ENCODE peak calls at places on chromosomes 4 and X, in five cellular contexts. R is IMR-90, K is mesenchymal stem cell, V is H1, M is neuronal stem cell. N is an unnamed sample.
A peak's percentile ranks its signal among the peaks of the same experiment; 100 is the strongest.

GRCh38 chr4:102535398-102536082 is 34.4 kb downstream of the NFKB1 start:
- DNase-seq in K (peak; percentile 58), R (peak; percentile 75), V (no peak), M (no peak), N (no peak)

GRCh38 chr4:128688846-128689467 is 120.5 kb upstream of the JADE1 start:
- DNase-seq in V (no peak), M (no peak), K (no peak), R (no peak), N (no peak)

GRCh38 chr4:26218677-26219181 is 102.1 kb upstream of the RBPJ start:
- DNase-seq in R (no peak), V (no peak), K (no peak), M (no peak), N (no peak)

GRCh38 chrX:152245231-152245630 is 106.9 kb upstream of the MAGEA10 start:
- DNase-seq in K (no peak), R (no peak), M (no peak), V (no peak), N (no peak)

GRCh38 chr4:162793571-162793970 is 373.1 kb downstream of the NAF1 start:
- DNase-seq in K (no peak), M (no peak), V (no peak), R (no peak), N (no peak)

GRCh38 chr4:147616849-147617172 is 386 bp upstream of the TMEM184C start:
- DNase-seq in K (no peak), R (no peak), M (no peak), V (no peak), N (no peak)

GRCh38 chrX:116204947-116205346 is 34.4 kb downstream of the AGTR2 start:
- DNase-seq in R (no peak), V (no peak), K (peak; percentile 9), M (peak; percentile 5), N (peak; percentile 31)

GRCh38 chrX:119266364-119266995 is 30.4 kb downstream of the PGRMC1 start:
- DNase-seq in V (no peak), M (no peak), K (peak; percentile 10), R (peak; percentile 12), N (peak; percentile 8)

DNA sequence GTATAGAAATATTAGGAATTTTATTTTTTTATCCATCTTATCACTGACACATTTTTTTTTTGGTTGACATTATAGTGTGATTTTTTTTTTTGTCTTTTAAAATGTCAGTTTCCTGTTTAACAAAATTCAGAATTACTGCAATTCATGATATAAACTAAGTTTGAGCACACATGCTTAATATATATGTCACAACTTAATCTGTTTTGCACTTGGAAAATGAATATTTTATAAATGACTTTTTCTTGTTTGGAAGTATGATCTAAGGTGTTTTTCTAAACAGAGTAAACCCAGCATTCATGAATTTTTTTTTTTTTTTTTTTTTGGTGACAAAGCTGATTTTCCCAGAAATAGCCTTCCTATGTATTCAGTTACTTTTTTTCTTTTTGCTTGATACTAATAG is 2.4 kb downstream of the SMARCA5 start:
- DNase-seq in K (no peak), V (no peak), M (no peak), R (no peak), N (no peak)
- H3K4me3 ChIP-seq in K (no peak overlapping the region), V (no peak overlapping the region), M (no peak overlapping the region), R (no peak overlapping the region), N (no peak overlapping the region)

DNA sequence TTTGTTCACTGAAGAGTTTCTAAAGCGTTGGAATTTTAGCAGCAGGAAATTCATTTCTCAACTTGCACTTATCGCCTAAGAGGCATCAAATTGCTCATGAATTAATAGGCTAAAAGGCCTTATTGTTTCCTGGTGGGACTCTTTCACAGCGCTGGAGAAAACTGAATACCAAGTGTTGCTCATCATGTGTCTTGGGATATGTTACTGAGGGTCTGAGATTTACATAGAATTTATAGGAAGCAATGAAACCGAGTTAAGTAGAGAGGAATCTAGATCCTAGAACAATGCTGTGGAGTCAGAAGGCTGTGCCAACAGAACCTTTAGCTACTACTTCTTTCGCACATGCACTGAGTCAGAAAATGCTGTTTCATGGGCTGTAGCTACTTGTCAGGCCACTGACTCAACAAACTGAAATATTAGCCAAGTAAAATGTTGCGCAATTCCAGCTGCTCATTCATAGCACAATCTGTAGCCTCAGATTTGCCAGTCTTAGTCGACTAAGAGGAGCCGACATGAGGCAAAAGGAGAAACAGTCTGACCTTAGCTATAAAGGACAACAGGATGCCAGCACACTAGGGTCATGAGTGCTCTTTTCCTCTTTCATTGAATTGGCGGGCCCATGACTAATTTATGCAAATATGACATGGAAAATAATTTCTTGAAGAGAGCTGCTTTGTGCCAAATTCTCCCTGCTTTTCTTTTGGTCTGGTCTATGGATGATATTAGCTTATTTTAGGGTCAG is 35.9 kb upstream of the CXCL8 start:
- DNase-seq in K (peak; percentile 98), V (no peak), R (peak; percentile 100), M (no peak), N (peak; percentile 16)
- H2AK5ac ChIP-seq in K (peak overlapping the region; percentile 30), V (no peak overlapping the region), R (peak overlapping the region; percentile 26), M (no peak overlapping the region), N (no peak overlapping the region)

GRCh38 chrX:41711021-41711667 is 12.8 kb upstream of the GPR82 start:
- DNase-seq in R (no peak), V (no peak), K (no peak), M (no peak), N (peak; percentile 30)
- H2BK15ac ChIP-seq in R (no peak overlapping the region), V (no peak overlapping the region), K (no peak overlapping the region), M (no peak overlapping the region), N (no peak overlapping the region)

DNA sequence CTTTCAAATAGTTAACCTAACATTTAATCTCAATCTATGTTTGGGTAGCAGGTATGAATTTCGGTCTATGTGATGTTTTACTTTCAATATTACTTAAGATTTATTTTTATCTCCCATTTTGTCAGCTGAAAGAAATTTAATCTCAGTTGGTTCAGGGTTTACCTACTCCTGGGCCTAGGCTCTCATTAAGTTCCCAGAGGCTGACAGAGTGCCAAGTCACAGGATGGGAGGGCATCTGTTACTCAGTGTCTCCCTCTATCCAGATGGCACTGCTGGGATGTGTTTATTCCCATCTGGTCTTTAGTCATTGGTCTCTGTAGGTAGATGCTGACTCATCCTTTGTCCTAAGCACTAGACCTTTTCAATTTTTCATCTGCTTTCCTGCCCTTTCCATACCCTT is 129.4 kb upstream of the ARSJ start:
- DNase-seq in V (no peak), M (no peak), K (peak; percentile 17), R (peak; percentile 65), N (peak; percentile 46)
- H3K4me3 ChIP-seq in V (no peak overlapping the region), M (no peak overlapping the region), K (no peak overlapping the region), R (no peak overlapping the region), N (no peak overlapping the region)

DNA sequence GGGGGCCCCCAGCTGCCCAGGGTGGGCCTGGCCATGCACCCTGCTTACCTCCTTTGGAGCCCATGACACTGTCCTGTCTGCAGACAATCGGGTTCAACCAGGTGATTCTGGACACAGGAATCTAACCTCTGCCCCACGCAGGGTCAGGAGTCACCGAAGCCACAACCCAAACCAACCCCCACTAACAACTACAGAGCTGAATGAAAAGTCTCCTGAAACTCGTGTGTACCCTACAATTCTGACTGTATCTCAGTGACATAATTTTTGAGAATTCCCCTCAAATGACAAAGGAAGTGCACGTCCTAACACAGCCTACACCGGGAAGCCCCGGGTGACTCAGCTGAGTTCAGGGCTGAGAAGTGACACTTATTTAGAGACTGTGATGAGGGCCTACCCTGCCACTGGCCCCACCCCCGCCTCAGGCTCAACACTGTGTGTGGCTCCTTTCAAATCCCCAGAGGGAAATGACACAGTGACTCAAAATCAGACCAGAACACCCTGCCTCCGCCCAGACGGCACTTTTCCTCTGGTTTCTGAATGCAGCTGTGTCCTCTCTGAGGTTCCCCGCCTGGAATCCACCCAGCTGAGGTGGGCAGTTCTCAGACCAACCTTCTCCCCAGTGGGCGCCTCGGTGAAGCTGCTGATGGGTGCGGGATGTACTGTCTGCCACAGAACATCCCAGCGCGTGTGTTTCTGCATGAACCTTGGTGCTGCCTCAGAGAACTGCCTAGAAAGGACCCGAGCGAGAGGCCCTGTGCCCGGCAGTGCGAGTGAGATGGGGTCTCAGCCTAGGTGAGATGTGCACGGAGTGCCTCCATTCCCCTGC is 9.9 kb downstream of the TNIP2 start:
- DNase-seq in V (no peak), K (peak; percentile 92), M (no peak), R (peak; percentile 85), N (no peak)
- H2AK5ac ChIP-seq in V (no peak overlapping the region), K (no peak overlapping the region), M (no peak overlapping the region), R (peak overlapping the region; percentile 80), N (no peak overlapping the region)

DNA sequence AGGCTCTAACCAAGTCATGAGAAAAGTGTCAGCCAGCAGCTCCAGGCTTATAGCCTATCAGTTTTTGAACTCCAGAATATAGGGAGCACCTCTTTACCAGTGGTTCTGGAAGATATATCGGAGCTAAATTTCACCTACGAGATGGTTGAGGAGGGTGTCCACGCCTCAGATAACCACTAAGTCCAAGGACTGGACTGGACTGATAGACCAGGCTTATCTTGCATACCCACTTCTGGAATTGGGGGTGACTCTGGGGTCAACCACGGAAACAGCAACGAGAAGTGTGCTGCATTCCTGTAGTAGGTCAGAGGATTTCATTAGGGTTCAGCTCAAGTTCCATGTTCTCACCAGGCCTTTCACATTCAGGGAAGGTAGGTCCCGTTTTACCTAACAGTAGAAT is 38.6 kb upstream of the TRPC3 start:
- DNase-seq in V (no peak), M (no peak), R (no peak), K (no peak), N (no peak)
- H2BK15ac ChIP-seq in V (no peak overlapping the region), M (no peak overlapping the region), R (no peak overlapping the region), K (no peak overlapping the region), N (no peak overlapping the region)

GRCh38 chr4:16270654-16271328 is 44.5 kb upstream of the TAPT1 start:
- DNase-seq in R (no peak), M (no peak), K (no peak), V (no peak), N (peak; percentile 46)
- H3K4me3 ChIP-seq in R (no peak overlapping the region), M (no peak overlapping the region), K (no peak overlapping the region), V (no peak overlapping the region), N (no peak overlapping the region)

GRCh38 chr4:153537493-153537960 is 71.4 kb downstream of the TMEM131L start:
- DNase-seq in R (no peak), K (no peak), V (no peak), M (no peak), N (no peak)

GRCh38 chr4:153539058-153539826 is 73.1 kb downstream of the TMEM131L start:
- DNase-seq in K (no peak), R (no peak), M (no peak), V (no peak), N (no peak)

GRCh38 chr4:153541426-153542096 is 75.4 kb downstream of the TMEM131L start:
- DNase-seq in K (peak; percentile 46), R (peak; percentile 95), V (no peak), M (no peak), N (no peak)

GRCh38 chr4:153535735-153536494 is 69.8 kb downstream of the TMEM131L start:
- DNase-seq in M (no peak), R (peak; percentile 22), K (peak; percentile 57), V (peak; percentile 56), N (peak; percentile 62)

GRCh38 chr4:153538408-153539057 is 72.4 kb downstream of the TMEM131L start:
- DNase-seq in M (no peak), V (no peak), R (peak; percentile 26), K (no peak), N (no peak)
- H2AK5ac ChIP-seq in M (no peak overlapping the region), V (no peak overlapping the region), R (no peak overlapping the region), K (no peak overlapping the region), N (no peak overlapping the region)

DNA sequence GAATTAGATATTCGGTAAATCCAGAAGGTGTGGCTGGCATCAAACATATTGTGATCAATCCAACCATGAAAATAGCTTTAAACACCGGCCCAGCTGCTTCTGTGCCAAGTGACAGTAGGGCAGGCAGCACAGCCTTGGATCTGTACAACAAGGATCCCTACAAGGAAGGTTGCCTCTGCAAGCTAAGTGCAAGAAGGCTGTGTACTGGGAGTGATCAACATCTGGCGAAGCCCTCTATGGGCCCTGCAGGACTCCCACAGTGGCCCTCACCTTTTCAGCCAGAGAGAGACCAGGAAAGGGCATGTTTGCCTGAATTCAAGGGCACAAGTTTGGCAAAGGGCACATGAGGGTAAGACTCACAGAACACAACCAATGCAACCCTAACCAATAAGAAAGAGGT is 9.6 kb downstream of the IRS4 start:
- DNase-seq in K (no peak), V (no peak), R (no peak), M (no peak), N (no peak)
- H2BK15ac ChIP-seq in K (no peak overlapping the region), V (no peak overlapping the region), R (no peak overlapping the region), M (no peak overlapping the region), N (no peak overlapping the region)

N was measured in mesendoderm.